ENCODE peak calls at places on chromosomes 12 and 14, in six cellular contexts. One of them, this sample, is unnamed. For H3K36me3, the result is how much of the 10 kb centered on the place peaks cover.

GRCh38 chr14:77622562-77622961 is 6.1 kb upstream of the SPTLC2 start:
- DNase-seq in HCT116: no peak
- DNase-seq in K562: no peak
- DNase-seq in H1: no peak
- DNase-seq in HepG2: no peak
- DNase-seq in GM12878: no peak
- DNase-seq in this sample: no peak

GRCh38 chr14:73477618-73478266 is 13.0 kb upstream of the RIOX1 start:
- DNase-seq in HCT116: no peak
- DNase-seq in K562: no peak
- DNase-seq in H1: no peak
- DNase-seq in HepG2: no peak
- DNase-seq in GM12878: peak
- DNase-seq in this sample: no peak

GRCh38 chr12:8987589-8988205 is 1.6 kb upstream of the KLRG1 start:
- DNase-seq in HCT116: no peak
- DNase-seq in K562: no peak
- DNase-seq in H1: no peak
- DNase-seq in HepG2: no peak
- DNase-seq in GM12878: no peak
- DNase-seq in this sample: no peak

GRCh38 chr12:102694913-102695312 is 214.6 kb upstream of the IGF1 start:
- DNase-seq in HCT116: no peak
- DNase-seq in K562: no peak
- DNase-seq in H1: no peak
- DNase-seq in HepG2: no peak
- DNase-seq in GM12878: no peak
- DNase-seq in this sample: no peak

GRCh38 chr14:97978336-97978735 is 1181.2 kb downstream of the VRK1 start:
- DNase-seq in HCT116: peak
- DNase-seq in K562: no peak
- DNase-seq in H1: peak
- DNase-seq in HepG2: no peak
- DNase-seq in GM12878: no peak
- DNase-seq in this sample: peak

GRCh38 chr12:19689801-19690472 is 250.6 kb downstream of the AEBP2 start:
- DNase-seq in HCT116: peak
- DNase-seq in K562: no peak
- DNase-seq in H1: no peak
- DNase-seq in HepG2: no peak
- DNase-seq in GM12878: no peak
- DNase-seq in this sample: no peak

GRCh38 chr14:33704486-33704885 is 246.4 kb downstream of the EGLN3 start:
- DNase-seq in HCT116: no peak
- DNase-seq in K562: no peak
- DNase-seq in H1: no peak
- DNase-seq in HepG2: no peak
- DNase-seq in GM12878: no peak
- DNase-seq in this sample: no peak

GRCh38 chr14:55384536-55384935 is 27.1 kb downstream of the ATG14 start:
- DNase-seq in HCT116: no peak
- DNase-seq in K562: no peak
- DNase-seq in H1: no peak
- DNase-seq in HepG2: no peak
- DNase-seq in GM12878: no peak
- DNase-seq in this sample: no peak

GRCh38 chr14:32201816-32202467 is at the start of gene RNU6-7:
- DNase-seq in HCT116: no peak
- DNase-seq in K562: no peak
- DNase-seq in H1: no peak
- DNase-seq in HepG2: peak
- DNase-seq in GM12878: no peak
- DNase-seq in this sample: no peak

GRCh38 chr14:77615231-77616132 is 955 bp downstream of the SPTLC2 start:
- DNase-seq in HCT116: no peak
- DNase-seq in K562: no peak
- DNase-seq in H1: no peak
- DNase-seq in HepG2: no peak
- DNase-seq in GM12878: no peak
- DNase-seq in this sample: no peak

GRCh38 chr14:75427126-75427481 is 718 bp upstream of the JDP2 start:
- DNase-seq in HCT116: no peak
- DNase-seq in K562: no peak
- DNase-seq in H1: no peak
- DNase-seq in HepG2: no peak
- DNase-seq in GM12878: no peak
- DNase-seq in this sample: no peak

GRCh38 chr12:127760996-127761395 is 506.0 kb upstream of the TMEM132C start:
- DNase-seq in HCT116: no peak
- DNase-seq in K562: no peak
- DNase-seq in H1: no peak
- DNase-seq in HepG2: no peak
- DNase-seq in GM12878: no peak
- DNase-seq in this sample: no peak

GRCh38 chr14:75821828-75822521 is 159.8 kb downstream of the TGFB3 start:
- DNase-seq in HCT116: peak
- DNase-seq in K562: no peak
- DNase-seq in H1: no peak
- DNase-seq in HepG2: no peak
- DNase-seq in GM12878: no peak
- DNase-seq in this sample: no peak

GRCh38 chr12:94644141-94644575 is 6.2 kb downstream of the TMCC3 start:
- DNase-seq in HCT116: no peak
- DNase-seq in K562: no peak
- DNase-seq in H1: no peak
- DNase-seq in HepG2: no peak
- DNase-seq in GM12878: peak
- DNase-seq in this sample: no peak

GRCh38 chr14:65910108-65910507 is 497.6 kb downstream of the FUT8 start:
- DNase-seq in HCT116: no peak
- DNase-seq in K562: no peak
- DNase-seq in H1: no peak
- DNase-seq in HepG2: no peak
- DNase-seq in GM12878: no peak
- DNase-seq in this sample: no peak

GRCh38 chr12:78887008-78887407 is 22.4 kb downstream of the SYT1 start:
- DNase-seq in HCT116: peak
- DNase-seq in K562: no peak
- DNase-seq in H1: no peak
- DNase-seq in HepG2: peak
- DNase-seq in GM12878: no peak
- DNase-seq in this sample: no peak

GRCh38 chr14:72892879-72893635 is 844 bp downstream of the DPF3 start:
- DNase-seq in HCT116: no peak
- DNase-seq in K562: peak
- DNase-seq in H1: no peak
- DNase-seq in HepG2: no peak
- DNase-seq in GM12878: no peak
- DNase-seq in this sample: no peak

GRCh38 chr14:91980157-91980556 is 32.7 kb upstream of the FBLN5 start:
- DNase-seq in HCT116: peak
- DNase-seq in K562: peak
- DNase-seq in H1: no peak
- DNase-seq in HepG2: no peak
- DNase-seq in GM12878: peak
- DNase-seq in this sample: no peak
- TF ChIP-seq ZNF274 in HCT116: no peak
- TF ChIP-seq ZNF274 in K562: no peak
- TF ChIP-seq ZNF274 in H1: no peak
- TF ChIP-seq ZNF274 in HepG2: no peak
- TF ChIP-seq ZNF274 in GM12878: no peak
- TF ChIP-seq ZNF274 in this sample: no peak

GRCh38 chr12:109250523-109250922 is 58.6 kb downstream of the FOXN4 start:
- DNase-seq in HCT116: no peak
- DNase-seq in K562: no peak
- DNase-seq in H1: no peak
- DNase-seq in HepG2: no peak
- DNase-seq in GM12878: no peak
- DNase-seq in this sample: no peak
- H3K36me3 ChIP-seq in HCT116: under half
- H3K36me3 ChIP-seq in K562: under half
- H3K36me3 ChIP-seq in H1: under half
- H3K36me3 ChIP-seq in HepG2: under half
- H3K36me3 ChIP-seq in GM12878: under half
- H3K36me3 ChIP-seq in this sample: under half

GRCh38 chr12:28611501-28611900 is 421.2 kb downstream of the CCDC91 start:
- DNase-seq in HCT116: no peak
- DNase-seq in K562: no peak
- DNase-seq in H1: no peak
- DNase-seq in HepG2: no peak
- DNase-seq in GM12878: no peak
- DNase-seq in this sample: no peak
- TF ChIP-seq YY1 in HCT116: no peak
- TF ChIP-seq YY1 in K562: no peak
- TF ChIP-seq YY1 in H1: no peak
- TF ChIP-seq YY1 in HepG2: no peak
- TF ChIP-seq YY1 in GM12878: no peak
- TF ChIP-seq YY1 in this sample: no peak

DNA sequence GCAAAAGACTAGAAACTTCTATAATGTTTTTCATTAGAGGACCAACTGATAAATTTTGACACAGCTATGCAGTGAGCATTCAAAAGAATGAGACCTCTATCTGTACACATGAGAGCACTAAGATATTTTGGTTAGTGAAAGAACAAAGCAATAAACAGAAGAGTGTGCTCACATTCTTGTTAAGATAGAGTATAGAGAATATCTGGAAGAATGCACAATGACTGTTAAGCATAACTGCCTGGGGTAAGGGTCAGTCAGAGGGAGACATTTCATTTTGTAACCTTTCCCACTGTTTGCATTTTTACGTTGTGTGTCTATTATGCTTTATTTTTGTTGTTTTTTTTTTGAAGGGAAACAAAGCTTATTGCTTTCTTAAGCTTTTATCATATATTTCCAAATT is 20.7 kb downstream of the KCNMB4 start:
- DNase-seq in HCT116: no peak
- DNase-seq in K562: no peak
- DNase-seq in H1: no peak
- DNase-seq in HepG2: no peak
- DNase-seq in GM12878: no peak
- DNase-seq in this sample: no peak
- TF ChIP-seq ZNF274 in HCT116: no peak
- TF ChIP-seq ZNF274 in K562: no peak
- TF ChIP-seq ZNF274 in H1: no peak
- TF ChIP-seq ZNF274 in HepG2: no peak
- TF ChIP-seq ZNF274 in GM12878: no peak
- TF ChIP-seq ZNF274 in this sample: no peak

GRCh38 chr12:106973545-106973944 is 13.4 kb downstream of the MTERF2 start:
- DNase-seq in HCT116: no peak
- DNase-seq in K562: no peak
- DNase-seq in H1: no peak
- DNase-seq in HepG2: no peak
- DNase-seq in GM12878: no peak
- DNase-seq in this sample: no peak
- H3K36me3 ChIP-seq in HCT116: under half
- H3K36me3 ChIP-seq in K562: half or more
- H3K36me3 ChIP-seq in H1: under half
- H3K36me3 ChIP-seq in HepG2: under half
- H3K36me3 ChIP-seq in GM12878: under half
- H3K36me3 ChIP-seq in this sample: under half

GRCh38 chr14:26773906-26774593 is 176.2 kb upstream of the NOVA1 start:
- DNase-seq in HCT116: no peak
- DNase-seq in K562: no peak
- DNase-seq in H1: no peak
- DNase-seq in HepG2: no peak
- DNase-seq in GM12878: no peak
- DNase-seq in this sample: no peak

DNA sequence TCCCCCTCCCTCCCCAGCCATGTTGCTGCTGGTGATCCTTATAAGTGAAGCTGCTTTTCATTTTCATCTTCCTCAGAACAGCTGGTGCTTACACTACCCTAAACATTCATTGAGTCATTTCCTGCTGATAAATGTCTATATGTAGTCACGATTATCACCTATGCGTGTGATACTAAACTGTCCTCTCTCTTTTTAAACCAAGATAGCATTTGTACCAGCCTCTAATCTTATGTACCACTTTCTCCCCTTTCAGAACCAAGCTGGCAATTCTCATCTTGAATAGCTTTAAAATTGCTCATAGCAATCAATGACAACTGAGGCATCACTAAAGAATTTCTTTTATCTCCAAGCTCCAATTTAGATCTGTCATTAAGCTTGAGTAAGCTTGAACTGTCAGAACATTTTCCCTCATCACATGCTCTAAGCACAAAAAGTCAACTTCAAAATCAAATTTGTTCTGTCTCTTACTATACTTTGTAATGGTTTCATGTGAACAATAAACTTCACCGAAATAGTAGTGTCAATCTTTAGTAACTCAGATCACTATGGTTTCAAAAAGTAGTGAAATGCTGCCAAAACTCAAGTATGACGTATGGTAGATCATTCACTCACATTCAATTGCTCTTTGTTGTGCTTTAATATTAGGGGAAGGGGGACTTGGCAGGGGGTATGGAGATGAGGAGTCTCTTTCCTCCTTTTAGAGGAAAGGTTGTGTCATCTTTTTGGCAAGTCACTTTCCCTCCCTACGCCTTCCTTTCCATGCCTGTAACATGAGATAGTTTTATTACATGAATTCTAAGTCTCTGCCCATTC is 178.1 kb upstream of the NOVA1 start:
- DNase-seq in HCT116: no peak
- DNase-seq in K562: no peak
- DNase-seq in H1: no peak
- DNase-seq in HepG2: no peak
- DNase-seq in GM12878: no peak
- DNase-seq in this sample: no peak
- TF ChIP-seq YY1 in HCT116: no peak
- TF ChIP-seq YY1 in K562: no peak
- TF ChIP-seq YY1 in H1: no peak
- TF ChIP-seq YY1 in HepG2: no peak
- TF ChIP-seq YY1 in GM12878: no peak
- TF ChIP-seq YY1 in this sample: no peak

GRCh38 chr12:87816186-87816585 is 213.0 kb downstream of the C12orf50 start:
- DNase-seq in HCT116: no peak
- DNase-seq in K562: no peak
- DNase-seq in H1: no peak
- DNase-seq in HepG2: no peak
- DNase-seq in GM12878: no peak
- DNase-seq in this sample: no peak
- TF ChIP-seq ZNF274 in HCT116: no peak
- TF ChIP-seq ZNF274 in K562: no peak
- TF ChIP-seq ZNF274 in H1: no peak
- TF ChIP-seq ZNF274 in HepG2: no peak
- TF ChIP-seq ZNF274 in GM12878: no peak
- TF ChIP-seq ZNF274 in this sample: no peak

This sample was measured in NT2/D1.